ENCODE peak calls at places on chromosomes 1 and 21, in four cellular contexts. U, H, Y and M are unnamed samples.

GRCh38 chr1:36609241-36610027 is 126.7 kb upstream of the CSF3R start:
- DNase-seq in U (no peak), H (peak), Y (no peak), M (peak)

GRCh38 chr21:45545691-45546531 is 3.7 kb upstream of the SLC19A1 start:
- DNase-seq in U (no peak), H (peak), Y (peak), M (no peak)

GRCh38 chr1:196302981-196303380 is 305.3 kb downstream of the KCNT2 start:
- DNase-seq in U (no peak), H (no peak), Y (no peak), M (no peak)

GRCh38 chr1:62687903-62688686 is at the start of gene DOCK7:
- DNase-seq in U (peak), H (peak), Y (peak), M (peak)

GRCh38 chr1:164101802-164102201 is 457.2 kb upstream of the PBX1 start:
- DNase-seq in U (no peak), H (no peak), Y (no peak), M (no peak)

GRCh38 chr1:117561551-117561950 is 44.3 kb upstream of the TENT5C start:
- DNase-seq in U (no peak), H (no peak), Y (no peak), M (no peak)

GRCh38 chr1:180586671-180587155 is 27.9 kb downstream of the OVAAL start:
- DNase-seq in U (no peak), H (peak), Y (no peak), M (peak)

GRCh38 chr1:55055951-55056631 is 16.7 kb downstream of the PCSK9 start:
- DNase-seq in U (no peak), H (no peak), Y (no peak), M (no peak)

GRCh38 chr1:212700597-212700891 is 904 bp upstream of the BATF3 start:
- DNase-seq in U (no peak), H (peak), Y (no peak), M (no peak)

GRCh38 chr1:169727307-169727706 is 6.6 kb downstream of the SELE start:
- DNase-seq in U (no peak), H (peak), Y (no peak), M (no peak)

GRCh38 chr1:207868252-207868768 is 42.6 kb downstream of the CD34 start:
- DNase-seq in U (peak), H (peak), Y (peak), M (no peak)

GRCh38 chr1:149884433-149885363 is 14.7 kb upstream of the BOLA1 start:
- DNase-seq in U (no peak), H (peak), Y (no peak), M (peak)

GRCh38 chr1:209633335-209633997 is 18.8 kb downstream of the LAMB3 start:
- DNase-seq in U (no peak), H (no peak), Y (no peak), M (no peak)

GRCh38 chr1:19203440-19203839 is 6.6 kb downstream of the UBR4 start:
- DNase-seq in U (peak), H (no peak), Y (no peak), M (peak)

GRCh38 chr1:9149837-9150581 is 21.1 kb upstream of the GPR157 start:
- DNase-seq in U (no peak), H (no peak), Y (no peak), M (no peak)

GRCh38 chr1:119635801-119636390 is 12.2 kb downstream of the ZNF697 start:
- DNase-seq in U (no peak), H (no peak), Y (no peak), M (no peak)

GRCh38 chr1:168004531-168004930 is 67.7 kb upstream of the MPC2 start:
- DNase-seq in U (no peak), H (no peak), Y (no peak), M (no peak)

GRCh38 chr1:225878282-225878681 is 3.9 kb downstream of the TMEM63A start:
- DNase-seq in U (no peak), H (peak), Y (no peak), M (no peak)

GRCh38 chr21:27155130-27155500 is 188.2 kb upstream of the ADAMTS5 start:
- DNase-seq in U (no peak), H (no peak), Y (no peak), M (no peak)

GRCh38 chr21:21715286-21715969 is 717.2 kb downstream of the NCAM2 start:
- DNase-seq in U (no peak), H (no peak), Y (no peak), M (peak)

GRCh38 chr1:31872658-31873636 is 57.1 kb upstream of the SPOCD1 start:
- DNase-seq in U (no peak), H (no peak), Y (no peak), M (no peak)

GRCh38 chr1:58717979-58718378 is 18.1 kb upstream of the MYSM1 start:
- DNase-seq in U (no peak), H (peak), Y (no peak), M (no peak)

GRCh38 chr1:20400341-20401177 is 85.5 kb downstream of the CAMK2N1 start:
- DNase-seq in U (no peak), H (no peak), Y (no peak), M (no peak)

GRCh38 chr21:32457360-32457840 is 44.9 kb downstream of the EVA1C start:
- DNase-seq in U (peak), H (peak), Y (peak), M (no peak)

GRCh38 chr1:114024049-114024448 is 44.8 kb downstream of the OLFML3 start:
- DNase-seq in U (no peak), H (no peak), Y (peak), M (peak)

GRCh38 chr1:31886866-31887265 is 51.3 kb downstream of the PTP4A2 start:
- DNase-seq in U (peak), H (no peak), Y (no peak), M (no peak)

GRCh38 chr1:205009666-205010065 is 33.3 kb upstream of the CNTN2 start:
- DNase-seq in U (no peak), H (no peak), Y (no peak), M (no peak)

GRCh38 chr1:198220428-198220827 is 63.6 kb downstream of the NEK7 start:
- DNase-seq in U (no peak), H (no peak), Y (no peak), M (peak)

DNA sequence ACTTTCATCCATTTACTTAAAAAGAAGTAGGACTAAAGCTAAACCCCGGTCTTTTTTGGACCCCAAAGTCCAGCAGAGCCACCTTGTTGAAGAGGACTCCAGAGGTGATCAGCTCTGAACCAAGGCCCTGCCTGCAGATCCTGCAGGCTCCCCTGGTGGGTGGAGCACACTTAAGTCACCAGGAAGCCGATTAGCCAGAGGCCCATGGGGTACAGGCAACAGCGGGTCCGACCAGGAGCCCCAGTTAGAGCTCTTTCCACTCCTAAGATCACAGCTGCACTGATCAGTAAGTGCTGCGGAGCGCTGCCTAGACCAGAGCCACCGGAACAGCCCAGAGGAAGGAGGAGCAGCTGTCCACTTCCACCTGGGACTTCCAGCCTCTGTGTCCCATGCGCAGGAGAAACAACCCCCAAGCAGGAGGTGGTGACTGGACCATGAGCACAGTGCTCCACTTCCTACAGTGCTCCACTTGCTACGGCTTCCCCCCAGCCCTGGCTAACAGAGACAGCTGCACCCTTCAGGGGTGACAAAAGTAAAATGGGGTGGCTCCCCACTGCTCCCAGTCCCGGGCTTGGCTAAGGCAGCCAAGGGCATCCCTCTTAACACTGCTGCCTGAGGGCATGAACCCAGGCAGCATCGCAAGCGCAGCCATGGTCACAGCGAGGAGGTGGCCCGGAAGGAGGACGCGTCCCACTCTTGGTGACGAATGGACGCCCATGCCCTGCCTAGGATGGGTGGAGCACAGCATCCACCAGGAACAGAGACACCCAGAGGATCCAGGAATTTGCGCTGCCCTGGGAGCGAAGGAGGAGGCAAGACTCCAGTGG is 58.0 kb downstream of the NPHP4 start:
- DNase-seq in U (no peak), H (no peak), Y (no peak), M (no peak)
- H3K4me3 ChIP-seq in U (no peak), H (no peak), Y (no peak), M (no peak)

GRCh38 chr1:27520651-27521050 is 30.7 kb upstream of the WASF2 start:
- DNase-seq in U (no peak), H (no peak), Y (no peak), M (no peak)

GRCh38 chr1:27521336-27522147 is 31.6 kb upstream of the WASF2 start:
- DNase-seq in U (peak), H (no peak), Y (no peak), M (no peak)

GRCh38 chr1:27523666-27524020 is 33.7 kb upstream of the WASF2 start:
- DNase-seq in U (no peak), H (no peak), Y (no peak), M (no peak)

GRCh38 chr1:27522148-27522859 is 32.3 kb upstream of the WASF2 start:
- DNase-seq in U (peak), H (no peak), Y (peak), M (peak)

DNA sequence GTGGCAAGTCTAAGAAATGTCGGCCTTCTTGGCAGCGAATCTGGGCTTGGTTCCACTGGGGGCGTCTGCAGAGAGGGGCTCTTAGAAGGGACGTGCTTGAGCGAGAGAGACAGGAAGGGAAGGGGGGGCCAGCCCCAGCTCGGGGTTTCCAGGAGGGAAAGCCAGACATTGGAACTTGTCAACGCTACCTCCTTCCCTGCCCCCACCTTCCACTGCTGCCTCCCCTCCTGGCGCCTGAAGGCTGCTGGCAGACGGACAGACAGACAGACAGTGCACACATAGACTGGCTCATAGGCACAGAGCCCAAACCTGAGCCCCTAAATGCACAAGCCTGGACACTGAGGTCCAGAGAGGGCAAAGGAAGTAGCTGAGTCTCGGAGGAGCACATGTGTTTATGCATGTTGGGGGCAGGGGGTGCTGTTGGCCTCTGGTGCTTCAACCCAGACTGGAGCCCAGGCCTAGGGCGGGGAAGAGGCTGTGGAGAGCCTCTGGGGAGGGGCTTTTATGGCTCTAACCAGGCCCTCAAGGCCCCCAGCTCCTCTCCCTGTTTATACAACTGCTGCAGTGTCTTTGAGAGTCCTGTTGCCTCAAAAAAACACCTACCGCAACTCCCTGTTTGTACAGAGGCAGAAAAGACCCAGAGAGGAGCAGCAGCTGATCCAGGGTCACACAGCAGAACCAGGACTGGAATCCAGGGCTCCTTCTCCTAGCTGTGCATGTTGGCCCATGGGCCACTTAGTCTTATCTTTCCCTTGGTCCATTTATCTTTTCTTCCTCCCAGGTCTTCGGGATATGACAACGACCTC is 33.1 kb upstream of the WASF2 start:
- DNase-seq in U (peak), H (no peak), Y (peak), M (no peak)
- TF ChIP-seq CTCF in U (peak), H (no peak), Y (peak), M (peak)

DNA sequence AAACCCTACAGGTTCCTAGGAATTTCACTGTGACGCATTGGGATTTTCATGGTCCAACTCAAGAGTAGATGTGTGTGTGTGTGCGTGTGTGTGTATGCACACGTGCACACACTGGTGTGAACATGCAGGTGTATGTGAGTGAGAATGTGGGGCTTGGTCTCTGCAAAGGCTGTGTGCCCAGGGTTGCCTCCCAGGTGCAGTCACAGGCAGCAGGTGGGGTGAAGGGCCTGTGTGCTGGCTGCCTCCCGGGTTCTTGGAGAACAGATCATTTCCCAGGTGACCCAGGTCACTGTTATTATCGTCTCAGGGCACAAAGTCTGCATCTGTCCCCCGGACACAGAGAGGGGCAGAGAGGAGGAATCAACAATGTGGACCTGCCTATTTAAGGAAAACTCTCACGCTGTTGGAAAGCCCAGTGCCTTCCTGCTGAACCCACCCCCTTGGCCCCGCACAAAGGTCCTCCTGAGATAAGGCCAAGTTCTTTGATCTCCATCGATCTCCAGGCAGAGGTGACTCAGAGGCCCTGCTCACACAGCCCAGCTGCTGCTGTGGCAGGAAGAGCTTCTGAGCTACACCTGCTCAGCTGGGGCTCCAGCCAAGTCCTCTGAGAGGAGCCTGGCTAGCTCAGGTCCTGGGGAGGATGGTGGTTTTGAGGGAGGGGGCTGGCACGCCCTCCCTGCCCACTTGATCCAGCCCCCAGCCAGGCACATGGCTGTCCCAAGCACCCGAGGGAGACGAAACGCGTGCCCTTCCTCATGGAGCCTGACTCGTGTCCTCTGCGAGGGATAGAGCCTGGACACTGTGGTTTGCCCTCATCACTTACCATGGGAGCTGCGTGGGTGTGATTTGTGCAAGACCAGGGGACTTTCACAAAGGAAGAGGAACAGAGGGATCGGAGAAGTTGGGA is 134.0 kb upstream of the ARHGEF16 start:
- DNase-seq in U (no peak), H (peak), Y (no peak), M (peak)
- H3K4me3 ChIP-seq in U (no peak), H (no peak), Y (no peak), M (no peak)

GRCh38 chr1:41356752-41357151 is 4.5 kb upstream of the FOXO6 start:
- DNase-seq in U (no peak), H (no peak), Y (no peak), M (no peak)

GRCh38 chr1:41359211-41360073 is 1.8 kb upstream of the FOXO6 start:
- DNase-seq in U (no peak), H (peak), Y (peak), M (peak)

GRCh38 chr1:41360074-41361027 is 883 bp upstream of the FOXO6 start:
- DNase-seq in U (no peak), H (peak), Y (no peak), M (no peak)

GRCh38 chr1:41357451-41358151 is 3.6 kb upstream of the FOXO6 start:
- DNase-seq in U (no peak), H (no peak), Y (no peak), M (no peak)

GRCh38 chr1:41358152-41358937 is 2.9 kb upstream of the FOXO6 start:
- DNase-seq in U (no peak), H (no peak), Y (peak), M (no peak)
- TF ChIP-seq CTCF in U (no peak), H (no peak), Y (no peak), M (no peak)

GRCh38 chr1:107058245-107059032 is 2.0 kb downstream of the PRMT6 start:
- DNase-seq in U (no peak), H (no peak), Y (no peak), M (no peak)
- H3K4me3 ChIP-seq in U (no peak), H (no peak), Y (peak), M (peak)

DNA sequence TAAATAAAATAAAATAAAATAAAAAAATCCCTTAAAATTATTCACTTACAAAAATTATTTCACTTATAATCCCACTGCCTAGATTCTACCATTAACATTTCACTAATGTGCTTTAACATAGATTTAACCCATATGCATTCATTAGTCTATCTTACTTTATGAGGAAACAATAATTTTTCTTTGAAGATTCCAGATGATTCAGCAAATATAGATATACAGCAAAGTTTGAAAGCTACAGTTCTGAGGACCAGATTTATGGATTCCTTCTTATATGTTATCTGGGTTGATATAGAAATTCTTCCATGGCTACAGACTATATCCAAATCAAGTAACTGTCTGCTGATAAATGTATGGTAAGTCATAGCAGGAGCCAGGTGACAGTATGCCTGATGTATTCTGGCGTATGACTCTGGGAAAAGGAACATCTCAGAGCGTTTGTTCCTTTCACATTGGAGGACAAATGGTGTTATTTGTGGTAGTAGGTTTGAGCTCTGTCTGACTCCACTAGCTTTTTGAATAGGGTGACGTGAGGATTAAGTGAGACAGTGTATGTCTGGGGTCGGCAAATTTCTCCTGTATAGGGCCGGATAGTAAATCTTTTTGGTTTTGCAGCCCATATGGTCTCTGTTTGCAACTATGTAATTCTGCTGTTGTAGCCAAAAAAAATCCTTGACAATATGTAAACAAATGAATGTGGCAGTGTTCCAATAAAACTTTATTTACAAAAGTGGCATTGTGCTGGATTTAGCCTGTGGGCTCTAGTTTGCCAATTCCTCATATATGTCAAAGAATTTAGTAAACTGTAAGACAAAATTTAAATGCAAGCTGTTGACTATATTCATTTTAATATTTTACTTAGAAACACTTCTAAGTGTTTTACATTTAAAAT is 9.3 kb downstream of the MAP3K21 start:
- DNase-seq in U (no peak), H (no peak), Y (no peak), M (no peak)
- TF ChIP-seq CTCF in U (no peak), H (no peak), Y (no peak), M (no peak)

GRCh38 chr1:61451214-61451968 is 273.6 kb downstream of the TM2D1 start:
- DNase-seq in U (no peak), H (no peak), Y (no peak), M (no peak)
- H3K4me3 ChIP-seq in U (no peak), H (no peak), Y (no peak), M (no peak)

DNA sequence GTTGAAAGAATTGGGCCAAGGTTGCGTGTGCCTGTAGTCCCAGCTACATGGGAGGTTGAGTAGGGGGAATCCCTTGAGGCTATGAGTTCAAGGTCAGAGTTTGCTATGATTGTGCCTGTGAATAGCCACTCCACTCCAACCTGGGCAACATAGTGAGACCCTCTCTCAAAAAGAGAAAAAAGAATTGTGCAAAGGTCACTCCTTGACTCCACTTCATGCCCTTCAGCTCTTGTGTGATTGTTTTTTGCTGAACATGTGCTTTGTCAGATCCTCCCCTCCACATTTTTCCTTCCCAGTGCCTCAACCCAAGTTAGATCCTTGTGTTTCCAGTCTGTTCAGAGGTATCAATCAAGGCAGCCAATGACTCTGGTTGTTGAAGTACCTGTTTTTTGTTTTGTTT is 8.5 kb downstream of the TXNIP start:
- DNase-seq in U (no peak), H (no peak), Y (peak), M (no peak)
- TF ChIP-seq CTCF in U (no peak), H (no peak), Y (no peak), M (no peak)